ENCODE peak calls at places on chromosomes 12 and 14, in seven cellular contexts. D, P, B, H, G, S and A are unnamed samples.

GRCh38 chr12:69514111-69514510 is 43.9 kb downstream of the FRS2 start:
- DNase-seq in S (no peak), H (no peak), B (no peak), D (no peak), G (no peak), P (no peak), A (no peak)

GRCh38 chr12:117733292-117733805 is 235.4 kb downstream of the KSR2 start:
- DNase-seq in D (no peak), P (no peak), H (no peak), S (no peak), G (no peak), B (no peak), A (no peak)

GRCh38 chr14:41568979-41569378 is 37.7 kb upstream of the LRFN5 start:
- DNase-seq in S (no peak), B (no peak), G (no peak), P (no peak), H (no peak), D (no peak), A (no peak)

GRCh38 chr12:113860950-113861349 is 105.2 kb downstream of the RBM19 start:
- DNase-seq in G (peak), B (peak), H (no peak), D (no peak), P (peak), S (no peak), A (peak)

GRCh38 chr12:110641512-110641911 is 27.6 kb downstream of the TCTN1 start:
- DNase-seq in P (peak), S (no peak), B (peak), D (peak), H (no peak), G (peak), A (peak)

GRCh38 chr12:67526129-67526528 is 122.4 kb upstream of the DYRK2 start:
- DNase-seq in P (no peak), H (no peak), S (no peak), B (no peak), G (no peak), D (no peak), A (no peak)

GRCh38 chr12:23217158-23217557 is 592.2 kb downstream of the ETNK1 start:
- DNase-seq in G (no peak), H (no peak), S (no peak), B (no peak), P (no peak), D (no peak), A (no peak)

GRCh38 chr12:112606611-112607366 is 184.8 kb upstream of the RPH3A start:
- DNase-seq in P (no peak), D (no peak), S (no peak), B (no peak), G (no peak), H (peak), A (no peak)

GRCh38 chr12:47085815-47086252 is 6.1 kb upstream of the AMIGO2 start:
- DNase-seq in S (no peak), B (peak), P (peak), D (no peak), G (peak), H (peak), A (peak)

GRCh38 chr12:69500631-69501030 is 30.4 kb downstream of the FRS2 start:
- DNase-seq in H (no peak), G (peak), P (peak), B (no peak), S (no peak), D (no peak), A (no peak)

GRCh38 chr14:75204106-75204505 is 27.7 kb upstream of the TMED10 start:
- DNase-seq in H (no peak), S (no peak), D (no peak), P (peak), B (no peak), G (no peak), A (no peak)

GRCh38 chr12:15605886-15606590 is 183.2 kb downstream of the EPS8 start:
- DNase-seq in B (no peak), P (no peak), G (no peak), S (no peak), H (no peak), D (no peak), A (no peak)

GRCh38 chr14:23071244-23071974 is 14.1 kb upstream of the CDH24 start:
- DNase-seq in B (peak), G (peak), H (peak), P (peak), D (peak), S (peak), A (peak)

GRCh38 chr12:19131020-19131431 is 1.5 kb downstream of the PLEKHA5 start:
- DNase-seq in H (no peak), B (no peak), D (peak), P (peak), S (no peak), G (peak), A (peak)

GRCh38 chr14:70018713-70019201 is 139.5 kb downstream of the SMOC1 start:
- DNase-seq in B (no peak), H (no peak), P (peak), D (peak), G (no peak), S (no peak), A (peak)

GRCh38 chr12:4286771-4287317 is 13.3 kb downstream of the CCND2 start:
- DNase-seq in P (no peak), H (no peak), B (no peak), G (no peak), S (no peak), D (no peak), A (no peak)

GRCh38 chr14:22544881-22545420 is 44.1 kb downstream of the DAD1 start:
- DNase-seq in H (peak), G (no peak), P (no peak), B (no peak), S (no peak), D (no peak), A (no peak)

GRCh38 chr12:107318804-107319535 is 225.6 kb upstream of the CRY1 start:
- DNase-seq in H (peak), P (peak), G (peak), D (peak), S (peak), B (peak), A (peak)

GRCh38 chr12:86173044-86173443 is 83.1 kb downstream of the MGAT4C start:
- DNase-seq in S (no peak), D (no peak), B (no peak), H (no peak), P (no peak), G (no peak), A (no peak)

GRCh38 chr14:36254020-36254614 is 66.3 kb downstream of the MBIP start:
- DNase-seq in H (no peak), D (no peak), S (no peak), G (no peak), P (peak), B (peak), A (peak)

GRCh38 chr14:97602438-97603117 is 805.4 kb downstream of the VRK1 start:
- DNase-seq in B (no peak), D (no peak), H (peak), G (no peak), P (no peak), S (no peak), A (no peak)

GRCh38 chr12:102549691-102550090 is 69.3 kb upstream of the IGF1 start:
- DNase-seq in D (no peak), B (no peak), G (no peak), P (no peak), S (no peak), H (no peak), A (no peak)

GRCh38 chr12:23950011-23950774 is 723 bp upstream of the SOX5 start:
- DNase-seq in G (peak), S (no peak), D (no peak), H (no peak), P (peak), B (peak), A (peak)

GRCh38 chr12:57815177-57816000 is 3.1 kb downstream of the AVIL start:
- DNase-seq in G (no peak), P (no peak), D (no peak), S (no peak), B (no peak), H (no peak), A (no peak)

GRCh38 chr12:16545836-16546235 is 60.1 kb downstream of the LMO3 start:
- DNase-seq in P (no peak), D (no peak), B (no peak), S (no peak), H (no peak), G (no peak), A (no peak)

GRCh38 chr14:23351681-23352505 is 794 bp downstream of the SLC22A17 start:
- DNase-seq in B (no peak), P (peak), G (no peak), H (peak), D (no peak), S (no peak), A (no peak)

GRCh38 chr14:93546642-93547041 is 115.9 kb downstream of the UNC79 start:
- DNase-seq in B (no peak), H (no peak), P (no peak), D (no peak), G (no peak), S (no peak), A (no peak)

GRCh38 chr12:44972746-44973421 is 78.0 kb downstream of the DBX2 start:
- DNase-seq in D (no peak), G (no peak), S (no peak), P (peak), B (no peak), H (peak), A (peak)
- TF ChIP-seq CTCF in D (no peak), G (no peak), S (peak), P (peak), B (peak), H (peak), A (peak)

DNA sequence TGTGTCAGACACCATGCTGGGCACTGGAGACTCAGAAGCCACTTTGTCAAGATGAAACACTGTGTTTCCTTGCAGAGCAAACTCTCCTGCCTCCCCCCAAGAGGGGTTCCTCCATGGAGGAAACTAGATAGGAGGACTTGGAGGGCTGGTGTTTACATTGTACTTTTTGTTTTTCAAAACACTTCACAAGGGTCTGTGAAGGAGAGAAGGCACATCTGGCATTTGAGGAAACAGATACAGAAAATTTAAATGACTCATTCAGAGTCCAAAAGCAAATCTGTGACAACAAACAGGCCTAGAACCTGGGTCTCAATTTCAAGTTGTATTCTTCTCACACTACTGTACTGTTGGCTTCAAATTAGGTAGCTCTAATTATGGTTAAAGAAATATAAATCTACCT is 6.8 kb upstream of the CDKL1 start:
- DNase-seq in B (no peak), G (no peak), H (no peak), P (no peak), D (no peak), S (no peak), A (peak)
- TF ChIP-seq CTCF in B (no peak), G (no peak), H (no peak), P (no peak), D (no peak), S (no peak), A (no peak)

GRCh38 chr12:73514672-73515071 is 1023.0 kb upstream of the ATXN7L3B start:
- DNase-seq in H (no peak), P (no peak), D (no peak), B (no peak), G (no peak), S (no peak), A (no peak)
- TF ChIP-seq CTCF in H (no peak), P (no peak), D (no peak), B (peak), G (no peak), S (no peak), A (no peak)

GRCh38 chr12:125346361-125346760 is 281.1 kb downstream of the AACS start:
- DNase-seq in H (no peak), B (no peak), S (no peak), D (no peak), P (no peak), G (no peak), A (no peak)
- TF ChIP-seq CTCF in H (no peak), B (no peak), S (no peak), D (no peak), P (no peak), G (no peak), A (no peak)

GRCh38 chr14:99224948-99225347 is 47.0 kb downstream of the BCL11B start:
- DNase-seq in G (no peak), P (no peak), D (no peak), H (no peak), S (no peak), B (no peak), A (no peak)

GRCh38 chr14:99221445-99221844 is 50.6 kb downstream of the BCL11B start:
- DNase-seq in D (no peak), G (no peak), P (no peak), S (no peak), H (no peak), B (no peak), A (no peak)

GRCh38 chr14:99225804-99226203 is 46.2 kb downstream of the BCL11B start:
- DNase-seq in D (no peak), P (no peak), G (no peak), H (peak), B (no peak), S (no peak), A (no peak)

GRCh38 chr14:99226687-99227086 is 45.3 kb downstream of the BCL11B start:
- DNase-seq in P (no peak), D (no peak), S (no peak), H (no peak), B (no peak), G (no peak), A (no peak)

DNA sequence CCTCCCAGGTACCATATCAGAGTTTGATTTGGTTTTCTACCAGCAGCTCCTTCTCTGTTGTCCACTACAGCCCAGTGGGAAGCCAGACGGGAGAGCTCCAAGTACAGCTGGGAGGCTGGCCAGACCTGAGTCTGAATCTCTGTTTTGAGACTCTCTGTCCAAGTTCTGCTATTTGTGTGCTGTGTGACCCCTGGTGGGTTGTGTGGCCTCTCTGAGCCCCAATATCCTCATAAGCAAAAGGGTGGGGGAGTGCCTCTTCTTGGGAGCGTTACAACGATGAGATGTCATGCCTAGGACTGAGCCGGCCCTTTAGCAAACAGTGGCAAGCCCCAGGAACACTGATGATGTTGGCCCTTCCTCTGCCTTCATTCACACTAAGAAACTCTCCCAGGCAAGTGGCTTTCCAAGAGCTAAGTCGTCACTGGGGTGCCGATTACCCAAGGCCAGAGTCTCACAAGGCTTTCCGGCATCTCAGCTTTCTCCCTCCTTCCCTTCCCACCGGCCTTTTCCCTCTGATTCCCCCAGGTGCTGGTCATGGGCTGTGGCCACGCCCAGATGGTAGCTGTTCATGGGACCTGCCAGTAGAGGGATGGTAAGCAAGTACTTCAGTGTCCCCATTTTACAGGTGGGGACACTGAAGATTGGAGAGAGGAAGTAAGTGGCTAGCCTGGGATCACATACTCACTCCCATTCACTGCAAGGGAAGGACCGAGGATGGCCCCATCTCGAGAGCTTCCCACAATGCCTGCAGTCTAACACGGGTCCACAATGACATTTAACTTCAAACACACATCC is 47.7 kb downstream of the BCL11B start:
- DNase-seq in D (no peak), B (no peak), G (no peak), H (no peak), S (no peak), P (no peak), A (no peak)
- TF ChIP-seq CTCF in D (no peak), B (no peak), G (no peak), H (peak), S (no peak), P (no peak), A (no peak)

GRCh38 chr12:30964896-30965612 is 38.5 kb downstream of the TSPAN11 start:
- DNase-seq in P (no peak), D (no peak), B (no peak), G (no peak), H (no peak), S (no peak), A (no peak)

GRCh38 chr12:30968211-30968610 is 41.7 kb downstream of the TSPAN11 start:
- DNase-seq in S (no peak), D (peak), H (no peak), B (no peak), G (no peak), P (no peak), A (no peak)

GRCh38 chr12:30967026-30967425 is 40.5 kb downstream of the TSPAN11 start:
- DNase-seq in B (no peak), H (no peak), P (no peak), S (no peak), D (no peak), G (no peak), A (no peak)

GRCh38 chr12:30963709-30964564 is 37.4 kb downstream of the TSPAN11 start:
- DNase-seq in H (no peak), P (no peak), B (no peak), G (no peak), D (no peak), S (no peak), A (no peak)

GRCh38 chr12:30965613-30965985 is 39.1 kb downstream of the TSPAN11 start:
- DNase-seq in S (no peak), B (no peak), P (no peak), H (no peak), D (no peak), G (no peak), A (peak)
- TF ChIP-seq CTCF in S (no peak), B (peak), P (no peak), H (no peak), D (no peak), G (no peak), A (peak)